ENCODE peak calls at places on chromosomes 16 and 17, in eight cellular contexts. P is HCT116, U is GM23338, A is OCI-LY7, L is SK-N-SH, C is hepatocyte, E is PC-3, K is PC-9. V is an unnamed sample. For H3K9me2, the result is how much of the 10 kb centered on the place peaks cover.

GRCh38 chr16:73047221-73047535 is 750 bp downstream of the ZFHX3 start:
- DNase-seq in P (no peak), U (no peak), A (no peak), L (no peak), C (no peak), E (no peak), K (peak), V (no peak)

GRCh38 chr16:80924372-80924978 is 82.2 kb downstream of the CMC2 start:
- DNase-seq in P (peak), U (peak), A (peak), L (peak), C (peak), E (peak), K (no peak), V (no peak)

GRCh38 chr17:78414178-78415162 is 36.0 kb downstream of the PGS1 start:
- DNase-seq in P (no peak), U (no peak), A (no peak), L (no peak), C (no peak), E (no peak), K (no peak), V (no peak)

GRCh38 chr17:58679263-58680037 is 12.4 kb downstream of the TEX14 start:
- DNase-seq in P (peak), U (peak), A (no peak), L (no peak), C (no peak), E (peak), K (peak), V (no peak)

GRCh38 chr17:64326420-64327054 is 63.5 kb upstream of the TEX2 start:
- DNase-seq in P (no peak), U (no peak), A (no peak), L (no peak), C (no peak), E (peak), K (peak), V (no peak)

GRCh38 chr16:70689035-70689969 is 3.4 kb upstream of the MTSS2 start:
- DNase-seq in P (no peak), U (no peak), A (no peak), L (no peak), C (no peak), E (no peak), K (no peak), V (no peak)

GRCh38 chr17:73020110-73020509 is 72.4 kb downstream of the SLC39A11 start:
- DNase-seq in P (no peak), U (no peak), A (no peak), L (no peak), C (no peak), E (no peak), K (no peak), V (no peak)

GRCh38 chr17:55158439-55158838 is 106.3 kb upstream of the HLF start:
- DNase-seq in P (no peak), U (no peak), A (no peak), L (no peak), C (no peak), E (peak), K (no peak), V (no peak)

GRCh38 chr17:13010959-13011358 is 6.9 kb downstream of the ELAC2 start:
- DNase-seq in P (no peak), U (no peak), A (no peak), L (no peak), C (no peak), E (no peak), K (no peak), V (no peak)

GRCh38 chr16:81700071-81700779 is 78.9 kb upstream of the PLCG2 start:
- DNase-seq in P (no peak), U (no peak), A (no peak), L (no peak), C (no peak), E (no peak), K (no peak), V (no peak)

GRCh38 chr17:57670769-57671545 is 74.1 kb downstream of the CCDC182 start:
- DNase-seq in P (no peak), U (no peak), A (no peak), L (no peak), C (no peak), E (no peak), K (no peak), V (no peak)

GRCh38 chr17:58248955-58249269 is 10.5 kb downstream of the LPO start:
- DNase-seq in P (no peak), U (peak), A (no peak), L (no peak), C (no peak), E (no peak), K (no peak), V (no peak)

GRCh38 chr17:56099649-56100048 is 53.6 kb upstream of the ANKFN1 start:
- DNase-seq in P (no peak), U (no peak), A (no peak), L (no peak), C (peak), E (no peak), K (no peak), V (no peak)

GRCh38 chr17:63703556-63704258 is 3.8 kb upstream of the LIMD2 start:
- DNase-seq in P (no peak), U (no peak), A (no peak), L (no peak), C (no peak), E (no peak), K (no peak), V (no peak)

GRCh38 chr17:74877592-74878543 is 5.1 kb upstream of the FDXR start:
- DNase-seq in P (peak), U (no peak), A (no peak), L (no peak), C (peak), E (peak), K (peak), V (no peak)

GRCh38 chr16:477287-477686 is 50.2 kb upstream of the CAPN15 start:
- DNase-seq in P (no peak), U (no peak), A (no peak), L (no peak), C (no peak), E (no peak), K (no peak), V (no peak)

GRCh38 chr16:54285414-54286066 is 1.0 kb downstream of the IRX3 start:
- DNase-seq in P (no peak), U (peak), A (no peak), L (peak), C (no peak), E (no peak), K (peak), V (no peak)

GRCh38 chr16:49463529-49463928 is 89.9 kb downstream of the C16orf78 start:
- DNase-seq in P (no peak), U (no peak), A (peak), L (no peak), C (no peak), E (no peak), K (no peak), V (peak)

GRCh38 chr17:1551741-1552140 is 10.9 kb downstream of the PITPNA start:
- DNase-seq in P (no peak), U (no peak), A (no peak), L (no peak), C (no peak), E (no peak), K (no peak), V (no peak)

GRCh38 chr16:80285089-80285488 is 255.7 kb upstream of the DYNLRB2 start:
- DNase-seq in P (no peak), U (no peak), A (no peak), L (no peak), C (peak), E (no peak), K (no peak), V (no peak)

GRCh38 chr16:75311383-75311938 is 60.0 kb upstream of the BCAR1 start:
- DNase-seq in P (no peak), U (no peak), A (no peak), L (no peak), C (no peak), E (no peak), K (no peak), V (no peak)

GRCh38 chr16:26273607-26274006 is 581.8 kb downstream of the HS3ST4 start:
- DNase-seq in P (no peak), U (no peak), A (no peak), L (no peak), C (no peak), E (no peak), K (no peak), V (no peak)

GRCh38 chr17:76879691-76880090 is 11.5 kb downstream of the MGAT5B start:
- DNase-seq in P (no peak), U (no peak), A (no peak), L (no peak), C (no peak), E (no peak), K (no peak), V (no peak)

GRCh38 chr16:88726981-88727380 is 20.7 kb downstream of the CTU2 start:
- DNase-seq in P (no peak), U (no peak), A (no peak), L (no peak), C (no peak), E (no peak), K (no peak), V (no peak)

GRCh38 chr17:60392845-60393702 is 1.1 kb upstream of the USP32 start:
- DNase-seq in P (peak), U (peak), A (peak), L (peak), C (peak), E (peak), K (no peak), V (peak)

GRCh38 chr16:70681382-70682238 is 4.2 kb downstream of the MTSS2 start:
- DNase-seq in P (no peak), U (no peak), A (no peak), L (peak), C (no peak), E (no peak), K (no peak), V (no peak)

GRCh38 chr17:57186231-57187019 is 69.9 kb upstream of the MSI2 start:
- DNase-seq in P (no peak), U (no peak), A (no peak), L (no peak), C (peak), E (no peak), K (no peak), V (no peak)

GRCh38 chr17:4073983-4074830 is 68.6 kb downstream of the ZZEF1 start:
- DNase-seq in P (no peak), U (no peak), A (peak), L (no peak), C (no peak), E (no peak), K (no peak), V (peak)

GRCh38 chr16:86625029-86625428 is 46.7 kb downstream of the FOXL1 start:
- DNase-seq in P (no peak), U (no peak), A (no peak), L (peak), C (no peak), E (no peak), K (peak), V (no peak)

GRCh38 chr16:84454611-84455010 is 49.8 kb downstream of the MEAK7 start:
- DNase-seq in P (no peak), U (no peak), A (no peak), L (no peak), C (no peak), E (no peak), K (no peak), V (no peak)

GRCh38 chr16:85928411-85928820 is 29.5 kb downstream of the IRF8 start:
- DNase-seq in P (no peak), U (no peak), A (no peak), L (no peak), C (peak), E (no peak), K (no peak), V (no peak)

GRCh38 chr16:68954871-68955635 is 111.7 kb downstream of the TANGO6 start:
- DNase-seq in P (no peak), U (no peak), A (no peak), L (peak), C (no peak), E (no peak), K (no peak), V (no peak)

DNA sequence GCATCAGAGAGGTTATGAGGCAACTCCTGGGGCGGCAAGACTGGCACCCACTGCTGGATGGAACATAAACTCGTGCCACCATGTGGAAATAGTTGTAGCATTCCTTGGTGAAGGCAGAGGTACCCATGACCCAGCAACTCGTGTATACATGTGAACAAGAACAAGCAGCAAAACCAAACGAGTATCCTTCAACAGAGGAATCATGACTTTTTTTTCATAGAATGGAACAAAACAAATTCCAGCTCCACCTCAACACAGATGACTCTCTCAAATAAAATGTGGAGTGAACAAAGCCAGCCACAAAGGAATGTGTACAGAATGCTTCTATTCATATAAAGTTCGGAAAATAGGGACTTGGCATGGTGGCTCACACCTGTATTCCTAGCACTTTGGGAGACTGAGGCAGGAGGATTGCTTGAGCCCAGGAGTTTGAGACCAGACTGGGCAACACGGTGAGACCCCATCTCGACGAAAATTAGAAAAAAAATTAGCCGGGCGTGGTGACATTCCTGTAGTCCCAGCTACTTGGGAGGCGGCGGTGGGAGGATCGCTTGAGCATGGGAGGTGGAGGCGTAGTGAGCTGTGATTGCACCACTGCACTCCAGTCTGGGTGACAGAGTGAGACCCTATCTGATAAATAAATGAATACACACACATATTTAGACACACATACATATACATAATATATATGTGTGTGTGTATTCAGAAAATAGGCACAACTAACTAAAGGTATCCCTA is 35.3 kb downstream of the B9D1 start:
- DNase-seq in P (peak), U (no peak), A (no peak), L (no peak), C (no peak), E (peak), K (peak), V (no peak)
- H3K9me2 ChIP-seq in P (under half), U (under half), A (under half), L (under half), C (under half), E (under half), K (under half), V (under half)

GRCh38 chr17:6458416-6458950 is 14.2 kb downstream of the PIMREG start:
- DNase-seq in P (no peak), U (no peak), A (no peak), L (no peak), C (no peak), E (no peak), K (no peak), V (no peak)
- TF ChIP-seq CTCF in P (no peak), U (no peak), A (no peak), L (no peak), C (no peak), E (no peak), K (no peak), V (no peak)

GRCh38 chr17:82305727-82306300 is 11.6 kb downstream of the CD7 start:
- DNase-seq in P (no peak), U (no peak), A (no peak), L (no peak), C (no peak), E (no peak), K (no peak), V (no peak)

GRCh38 chr17:82303944-82304808 is 13.2 kb downstream of the CD7 start:
- DNase-seq in P (no peak), U (no peak), A (no peak), L (peak), C (peak), E (no peak), K (no peak), V (no peak)

GRCh38 chr17:82302498-82302963 is 14.9 kb downstream of the CD7 start:
- DNase-seq in P (no peak), U (no peak), A (no peak), L (peak), C (no peak), E (no peak), K (no peak), V (no peak)

GRCh38 chr17:82302991-82303943 is 14.1 kb downstream of the CD7 start:
- DNase-seq in P (no peak), U (no peak), A (no peak), L (peak), C (no peak), E (no peak), K (no peak), V (no peak)

GRCh38 chr17:82304826-82305726 is 12.3 kb downstream of the CD7 start:
- DNase-seq in P (no peak), U (no peak), A (no peak), L (peak), C (no peak), E (no peak), K (no peak), V (no peak)
- H3K4me2 ChIP-seq in P (no peak), U (no peak), A (no peak), L (no peak), C (peak), E (no peak), K (no peak), V (no peak)

GRCh38 chr17:18967806-18968744 is 16.1 kb downstream of the SLC5A10 start:
- DNase-seq in P (no peak), U (no peak), A (no peak), L (no peak), C (peak), E (peak), K (peak), V (no peak)

GRCh38 chr17:18974407-18975149 is 22.6 kb downstream of the SLC5A10 start:
- DNase-seq in P (no peak), U (no peak), A (no peak), L (no peak), C (no peak), E (peak), K (no peak), V (no peak)

GRCh38 chr17:18968945-18969887 is 17.3 kb downstream of the SLC5A10 start:
- DNase-seq in P (no peak), U (no peak), A (no peak), L (no peak), C (peak), E (peak), K (peak), V (no peak)

GRCh38 chr17:18971801-18972200 is 19.8 kb downstream of the SLC5A10 start:
- DNase-seq in P (no peak), U (no peak), A (no peak), L (no peak), C (no peak), E (no peak), K (no peak), V (no peak)

GRCh38 chr17:18970582-18971480 is 18.9 kb downstream of the SLC5A10 start:
- DNase-seq in P (no peak), U (no peak), A (no peak), L (no peak), C (no peak), E (no peak), K (no peak), V (no peak)
- H3K9me2 ChIP-seq in P (under half), U (under half), A (under half), L (under half), C (under half), E (under half), K (under half), V (under half)

GRCh38 chr17:51298508-51299371 is 38.4 kb downstream of the UTP18 start:
- DNase-seq in P (peak), U (peak), A (peak), L (peak), C (peak), E (peak), K (no peak), V (peak)
- TF ChIP-seq CTCF in P (peak), U (peak), A (peak), L (peak), C (peak), E (peak), K (peak), V (peak)

DNA sequence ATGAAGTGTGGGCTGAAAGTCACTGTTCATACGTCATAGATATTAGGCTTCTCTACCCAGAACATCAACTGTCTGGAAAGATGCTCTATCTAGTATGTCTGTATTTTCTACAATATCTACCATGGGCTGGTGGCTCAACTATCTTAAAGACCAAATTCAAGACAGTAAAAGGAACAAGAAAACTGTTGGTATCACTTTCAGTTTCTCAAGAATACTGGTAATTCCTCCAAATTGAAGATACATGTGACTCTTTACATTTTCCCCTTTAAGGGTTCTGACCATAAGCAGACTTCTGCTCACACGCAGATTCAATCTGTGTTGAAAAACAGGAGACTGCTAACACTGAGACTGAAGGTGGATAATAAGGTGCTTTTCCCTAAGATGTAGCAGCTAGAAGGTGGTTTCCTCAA is 24.2 kb downstream of the XPO6 start:
- DNase-seq in P (no peak), U (no peak), A (peak), L (no peak), C (no peak), E (no peak), K (peak), V (peak)
- H3K4me2 ChIP-seq in P (no peak), U (no peak), A (peak), L (no peak), C (no peak), E (no peak), K (no peak), V (peak)

DNA sequence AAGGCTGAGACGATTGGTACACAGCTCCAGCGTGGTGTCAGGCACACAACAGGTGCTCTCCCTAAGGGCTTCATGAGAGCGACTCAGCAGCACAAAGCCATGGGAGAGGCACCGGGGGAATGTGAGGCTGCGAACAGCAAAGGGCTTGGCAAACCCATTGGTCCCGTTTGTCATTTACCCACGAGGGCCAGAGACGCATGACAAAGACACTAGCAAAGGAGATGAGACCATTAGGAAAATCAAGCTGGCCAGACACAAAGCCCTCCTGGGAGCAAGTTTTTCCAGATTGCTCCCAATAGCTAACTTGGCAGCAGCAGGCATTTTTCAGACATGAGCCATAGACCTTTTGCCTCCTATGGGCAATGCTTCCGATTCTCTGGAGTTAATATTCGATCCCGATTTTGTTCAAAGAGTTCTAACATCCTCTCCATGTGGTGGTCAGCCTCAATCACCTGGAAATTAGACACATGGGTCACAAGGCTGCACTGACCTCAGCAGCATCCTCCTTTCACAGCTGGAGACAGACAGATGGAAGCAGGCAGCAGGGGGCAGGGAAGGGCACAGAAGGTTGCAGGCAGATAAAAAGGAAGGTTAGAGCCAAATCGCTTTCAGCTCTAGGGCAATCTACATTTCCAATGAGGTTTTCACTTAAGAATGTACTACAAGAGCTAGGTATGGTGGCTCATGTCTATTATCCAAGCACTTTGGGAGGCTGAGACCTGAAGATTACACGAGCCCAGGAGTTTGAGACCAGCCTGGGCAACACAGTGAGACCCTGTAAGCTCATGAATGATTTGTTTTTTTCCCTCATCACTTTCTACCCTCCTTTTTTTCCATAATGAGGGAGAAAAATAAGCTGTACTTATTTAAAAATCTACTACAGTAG is 38.1 kb downstream of the TK2 start:
- DNase-seq in P (peak), U (peak), A (peak), L (no peak), C (no peak), E (peak), K (peak), V (no peak)
- H3K9me2 ChIP-seq in P (under half), U (under half), A (under half), L (under half), C (under half), E (under half), K (under half), V (under half)

GRCh38 chr17:66629762-66630161 is 205.2 kb upstream of the CACNG5 start:
- DNase-seq in P (no peak), U (no peak), A (no peak), L (no peak), C (no peak), E (no peak), K (no peak), V (no peak)

GRCh38 chr17:66630379-66630778 is 204.5 kb upstream of the CACNG5 start:
- DNase-seq in P (no peak), U (no peak), A (no peak), L (no peak), C (no peak), E (no peak), K (no peak), V (no peak)

GRCh38 chr17:66620528-66620927 is 214.4 kb upstream of the CACNG5 start:
- DNase-seq in P (no peak), U (no peak), A (no peak), L (no peak), C (no peak), E (no peak), K (no peak), V (no peak)

GRCh38 chr17:66627985-66628384 is 206.9 kb upstream of the CACNG5 start:
- DNase-seq in P (no peak), U (no peak), A (no peak), L (peak), C (peak), E (no peak), K (no peak), V (no peak)

GRCh38 chr17:66625321-66625767 is 209.6 kb upstream of the CACNG5 start:
- DNase-seq in P (peak), U (peak), A (peak), L (peak), C (peak), E (peak), K (no peak), V (peak)
- TF ChIP-seq CTCF in P (peak), U (peak), A (peak), L (peak), C (peak), E (peak), K (peak), V (peak)